ENCODE peak calls at places on chromosome 2, in five cellular contexts. One of them, this sample, is unnamed.

GRCh38 chr2:11516984-11517648 is 16.7 kb upstream of the GREB1 start:
- DNase-seq in stomach: no peak
- DNase-seq in cardiac fibroblast: no peak
- DNase-seq in hepatocyte: no peak
- DNase-seq in WTC11: no peak
- DNase-seq in this sample: no peak

GRCh38 chr2:50018938-50019337 is 864.6 kb upstream of the FSHR start:
- DNase-seq in WTC11: no peak
- DNase-seq in cardiac fibroblast: peak
- DNase-seq in stomach: no peak
- DNase-seq in hepatocyte: no peak
- DNase-seq in this sample: peak

GRCh38 chr2:46456789-46457188 is 22.6 kb upstream of the TMEM247 start:
- DNase-seq in cardiac fibroblast: no peak
- DNase-seq in stomach: no peak
- DNase-seq in WTC11: no peak
- DNase-seq in hepatocyte: no peak
- DNase-seq in this sample: no peak

GRCh38 chr2:63257473-63257872 is 206.8 kb downstream of the OTX1 start:
- DNase-seq in stomach: no peak
- DNase-seq in WTC11: no peak
- DNase-seq in hepatocyte: no peak
- DNase-seq in cardiac fibroblast: no peak
- DNase-seq in this sample: no peak

GRCh38 chr2:69615969-69616368 is 27.6 kb downstream of the AAK1 start:
- DNase-seq in hepatocyte: no peak
- DNase-seq in cardiac fibroblast: no peak
- DNase-seq in WTC11: no peak
- DNase-seq in stomach: no peak
- DNase-seq in this sample: no peak

GRCh38 chr2:205607146-205607545 is 75.2 kb upstream of the NRP2 start:
- DNase-seq in stomach: no peak
- DNase-seq in cardiac fibroblast: no peak
- DNase-seq in hepatocyte: no peak
- DNase-seq in WTC11: no peak
- DNase-seq in this sample: no peak

GRCh38 chr2:225379861-225380260 is 19.6 kb upstream of the NYAP2 start:
- DNase-seq in cardiac fibroblast: no peak
- DNase-seq in stomach: no peak
- DNase-seq in WTC11: no peak
- DNase-seq in hepatocyte: no peak
- DNase-seq in this sample: no peak

GRCh38 chr2:153986488-153987229 is 114.9 kb downstream of the GALNT13 start:
- DNase-seq in hepatocyte: no peak
- DNase-seq in cardiac fibroblast: peak
- DNase-seq in stomach: no peak
- DNase-seq in WTC11: no peak
- DNase-seq in this sample: peak

GRCh38 chr2:8669157-8669852 is 12.6 kb upstream of the ID2 start:
- DNase-seq in hepatocyte: no peak
- DNase-seq in stomach: no peak
- DNase-seq in WTC11: no peak
- DNase-seq in cardiac fibroblast: no peak
- DNase-seq in this sample: peak

GRCh38 chr2:177721815-177722552 is 329.4 kb downstream of the AGPS start:
- DNase-seq in stomach: no peak
- DNase-seq in hepatocyte: no peak
- DNase-seq in WTC11: no peak
- DNase-seq in cardiac fibroblast: no peak
- DNase-seq in this sample: no peak

GRCh38 chr2:217669831-217670230 is 333.0 kb downstream of the TNS1 start:
- DNase-seq in stomach: no peak
- DNase-seq in hepatocyte: no peak
- DNase-seq in WTC11: no peak
- DNase-seq in cardiac fibroblast: peak
- DNase-seq in this sample: no peak

GRCh38 chr2:123073371-123073770 is 951.7 kb upstream of the CNTNAP5 start:
- DNase-seq in cardiac fibroblast: peak
- DNase-seq in hepatocyte: no peak
- DNase-seq in stomach: no peak
- DNase-seq in WTC11: no peak
- DNase-seq in this sample: peak

GRCh38 chr2:182616471-182617393 is 99.3 kb upstream of the DNAJC10 start:
- DNase-seq in hepatocyte: no peak
- DNase-seq in WTC11: no peak
- DNase-seq in cardiac fibroblast: peak
- DNase-seq in stomach: no peak
- DNase-seq in this sample: no peak

GRCh38 chr2:127007652-127008051 is 99.3 kb downstream of the BIN1 start:
- DNase-seq in hepatocyte: no peak
- DNase-seq in cardiac fibroblast: peak
- DNase-seq in stomach: no peak
- DNase-seq in WTC11: no peak
- DNase-seq in this sample: peak

GRCh38 chr2:144529841-144530240 is 9.9 kb upstream of the ZEB2 start:
- DNase-seq in WTC11: no peak
- DNase-seq in cardiac fibroblast: no peak
- DNase-seq in hepatocyte: no peak
- DNase-seq in stomach: no peak
- DNase-seq in this sample: peak

GRCh38 chr2:150938586-150938985 is 323.1 kb downstream of the RBM43 start:
- DNase-seq in stomach: no peak
- DNase-seq in WTC11: no peak
- DNase-seq in hepatocyte: no peak
- DNase-seq in cardiac fibroblast: no peak
- DNase-seq in this sample: no peak

GRCh38 chr2:133247613-133248012 is 320.6 kb downstream of the NCKAP5 start:
- DNase-seq in hepatocyte: no peak
- DNase-seq in stomach: no peak
- DNase-seq in WTC11: no peak
- DNase-seq in cardiac fibroblast: no peak
- DNase-seq in this sample: no peak

GRCh38 chr2:236659758-236660150 is 90.1 kb downstream of the ACKR3 start:
- DNase-seq in hepatocyte: peak
- DNase-seq in cardiac fibroblast: no peak
- DNase-seq in WTC11: no peak
- DNase-seq in stomach: no peak
- DNase-seq in this sample: peak

GRCh38 chr2:74130211-74130995 is 17.3 kb downstream of the BOLA3 start:
- DNase-seq in hepatocyte: no peak
- DNase-seq in stomach: no peak
- DNase-seq in cardiac fibroblast: no peak
- DNase-seq in WTC11: no peak
- DNase-seq in this sample: no peak

GRCh38 chr2:127084611-127085031 is 22.3 kb downstream of the BIN1 start:
- DNase-seq in WTC11: no peak
- DNase-seq in hepatocyte: peak
- DNase-seq in cardiac fibroblast: no peak
- DNase-seq in stomach: no peak
- DNase-seq in this sample: no peak

GRCh38 chr2:75342504-75343175 is 143.3 kb upstream of the TACR1 start:
- DNase-seq in stomach: no peak
- DNase-seq in cardiac fibroblast: no peak
- DNase-seq in hepatocyte: no peak
- DNase-seq in WTC11: no peak
- DNase-seq in this sample: no peak

GRCh38 chr2:60517441-60517840 is 36.0 kb downstream of the BCL11A start:
- DNase-seq in cardiac fibroblast: no peak
- DNase-seq in hepatocyte: no peak
- DNase-seq in stomach: no peak
- DNase-seq in WTC11: no peak
- DNase-seq in this sample: no peak

GRCh38 chr2:197273485-197273884 is 37.1 kb downstream of the ANKRD44 start:
- DNase-seq in stomach: peak
- DNase-seq in hepatocyte: no peak
- DNase-seq in WTC11: no peak
- DNase-seq in cardiac fibroblast: no peak
- DNase-seq in this sample: no peak

GRCh38 chr2:75634945-75635344 is 11.6 kb upstream of the MRPL19 start:
- DNase-seq in cardiac fibroblast: no peak
- DNase-seq in stomach: no peak
- DNase-seq in hepatocyte: no peak
- DNase-seq in WTC11: no peak
- DNase-seq in this sample: peak

GRCh38 chr2:201111096-201111495 is 4.9 kb upstream of the CFLAR start:
- DNase-seq in stomach: no peak
- DNase-seq in cardiac fibroblast: no peak
- DNase-seq in hepatocyte: no peak
- DNase-seq in WTC11: no peak
- DNase-seq in this sample: no peak

GRCh38 chr2:217789736-217790181 is 213.0 kb downstream of the TNS1 start:
- DNase-seq in cardiac fibroblast: no peak
- DNase-seq in hepatocyte: no peak
- DNase-seq in WTC11: no peak
- DNase-seq in stomach: peak
- DNase-seq in this sample: no peak

GRCh38 chr2:111108745-111109271 is 11.9 kb upstream of the BCL2L11 start:
- DNase-seq in stomach: no peak
- DNase-seq in WTC11: no peak
- DNase-seq in cardiac fibroblast: no peak
- DNase-seq in hepatocyte: no peak
- DNase-seq in this sample: no peak

GRCh38 chr2:154637426-154637825 is 61.1 kb upstream of the KCNJ3 start:
- DNase-seq in cardiac fibroblast: no peak
- DNase-seq in hepatocyte: no peak
- DNase-seq in stomach: no peak
- DNase-seq in WTC11: no peak
- DNase-seq in this sample: no peak

GRCh38 chr2:207330912-207331311 is 165.2 kb upstream of the KLF7 start:
- DNase-seq in cardiac fibroblast: peak
- DNase-seq in hepatocyte: peak
- DNase-seq in WTC11: no peak
- DNase-seq in stomach: peak
- DNase-seq in this sample: peak

GRCh38 chr2:122753341-122753740 is 997.9 kb downstream of the TSN start:
- DNase-seq in hepatocyte: no peak
- DNase-seq in WTC11: no peak
- DNase-seq in stomach: no peak
- DNase-seq in cardiac fibroblast: no peak
- DNase-seq in this sample: no peak

GRCh38 chr2:106183093-106183837 is 10.8 kb downstream of the UXS1 start:
- DNase-seq in WTC11: no peak
- DNase-seq in cardiac fibroblast: no peak
- DNase-seq in hepatocyte: no peak
- DNase-seq in stomach: no peak
- DNase-seq in this sample: no peak

GRCh38 chr2:10303634-10304378 is 1.1 kb downstream of the HPCAL1 start:
- DNase-seq in cardiac fibroblast: peak
- DNase-seq in WTC11: peak
- DNase-seq in hepatocyte: peak
- DNase-seq in stomach: peak
- DNase-seq in this sample: peak

GRCh38 chr2:53740170-53740569 is 27.4 kb upstream of the CHAC2 start:
- DNase-seq in hepatocyte: peak
- DNase-seq in stomach: no peak
- DNase-seq in cardiac fibroblast: peak
- DNase-seq in WTC11: no peak
- DNase-seq in this sample: peak

GRCh38 chr2:179686718-179687342 is 174.6 kb downstream of the ZNF385B start:
- DNase-seq in cardiac fibroblast: peak
- DNase-seq in WTC11: no peak
- DNase-seq in hepatocyte: no peak
- DNase-seq in stomach: no peak
- DNase-seq in this sample: peak

GRCh38 chr2:67854798-67855197 is 208.0 kb downstream of the C1D start:
- DNase-seq in cardiac fibroblast: no peak
- DNase-seq in hepatocyte: no peak
- DNase-seq in stomach: no peak
- DNase-seq in WTC11: peak
- DNase-seq in this sample: no peak
- TF ChIP-seq CTCF in cardiac fibroblast: no peak
- TF ChIP-seq CTCF in hepatocyte: no peak
- TF ChIP-seq CTCF in stomach: no peak
- TF ChIP-seq CTCF in WTC11: peak
- TF ChIP-seq CTCF in this sample: no peak

GRCh38 chr2:102051659-102052366 is 60.1 kb downstream of the IL1R2 start:
- DNase-seq in hepatocyte: no peak
- DNase-seq in cardiac fibroblast: peak
- DNase-seq in stomach: no peak
- DNase-seq in WTC11: no peak
- DNase-seq in this sample: no peak
- TF ChIP-seq CTCF in hepatocyte: no peak
- TF ChIP-seq CTCF in cardiac fibroblast: no peak
- TF ChIP-seq CTCF in stomach: no peak
- TF ChIP-seq CTCF in WTC11: no peak
- TF ChIP-seq CTCF in this sample: no peak

GRCh38 chr2:233006648-233007047 is 6.4 kb downstream of the NGEF start:
- DNase-seq in hepatocyte: no peak
- DNase-seq in WTC11: no peak
- DNase-seq in cardiac fibroblast: no peak
- DNase-seq in stomach: no peak
- DNase-seq in this sample: no peak
- TF ChIP-seq CTCF in hepatocyte: no peak
- TF ChIP-seq CTCF in WTC11: no peak
- TF ChIP-seq CTCF in cardiac fibroblast: no peak
- TF ChIP-seq CTCF in stomach: no peak
- TF ChIP-seq CTCF in this sample: no peak

GRCh38 chr2:96111823-96112500 is 4.4 kb downstream of the ADRA2B start:
- DNase-seq in stomach: no peak
- DNase-seq in cardiac fibroblast: no peak
- DNase-seq in hepatocyte: no peak
- DNase-seq in WTC11: peak
- DNase-seq in this sample: no peak
- TF ChIP-seq CTCF in stomach: no peak
- TF ChIP-seq CTCF in cardiac fibroblast: no peak
- TF ChIP-seq CTCF in hepatocyte: no peak
- TF ChIP-seq CTCF in WTC11: no peak
- TF ChIP-seq CTCF in this sample: no peak

DNA sequence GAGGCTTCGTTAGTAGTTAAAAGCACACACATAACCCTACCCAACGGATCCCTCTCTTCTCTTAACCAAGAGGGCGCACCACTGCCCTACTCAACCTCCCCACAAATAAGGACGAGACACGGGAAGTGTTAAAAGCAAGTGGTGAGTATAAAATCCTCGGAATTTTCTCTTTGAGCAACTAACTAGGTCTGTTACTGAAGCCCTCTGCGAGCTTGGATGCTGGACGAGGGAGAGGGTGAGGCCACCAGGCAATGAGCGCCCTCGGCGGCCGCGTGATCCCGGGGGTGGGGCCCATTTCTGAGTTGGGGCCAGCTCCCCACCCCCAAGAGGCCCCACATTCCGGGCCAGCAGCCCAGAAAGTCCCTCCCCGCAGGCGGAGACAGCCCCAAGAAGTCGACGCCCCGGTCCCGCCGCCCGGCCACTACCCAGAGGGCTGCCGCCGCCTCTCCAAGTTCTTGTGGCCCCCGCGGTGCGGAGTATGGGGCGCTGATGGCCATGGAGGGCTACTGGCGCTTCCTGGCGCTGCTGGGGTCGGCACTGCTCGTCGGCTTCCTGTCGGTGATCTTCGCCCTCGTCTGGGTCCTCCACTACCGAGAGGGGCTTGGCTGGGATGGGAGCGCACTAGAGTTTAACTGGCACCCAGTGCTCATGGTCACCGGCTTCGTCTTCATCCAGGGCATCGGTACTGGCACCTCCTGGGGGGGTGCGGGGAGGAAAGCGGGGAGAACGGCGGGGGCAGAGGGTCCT is at the start of gene CYBRD1:
- DNase-seq in WTC11: peak
- DNase-seq in cardiac fibroblast: peak
- DNase-seq in stomach: peak
- DNase-seq in hepatocyte: peak
- DNase-seq in this sample: peak
- TF ChIP-seq CTCF in WTC11: no peak
- TF ChIP-seq CTCF in cardiac fibroblast: peak
- TF ChIP-seq CTCF in stomach: no peak
- TF ChIP-seq CTCF in hepatocyte: no peak
- TF ChIP-seq CTCF in this sample: no peak